ENCODE peak calls at places on chromosomes 1 and 21, in four cellular contexts. U, W, B and G are unnamed samples.

GRCh38 chr1:206713910-206714312 is 29.2 kb downstream of the MAPKAPK2 start:
- DNase-seq in U (no peak), W (no peak), B (no peak), G (no peak)

GRCh38 chr1:204130178-204130577 is 21.7 kb downstream of the ETNK2 start:
- DNase-seq in U (no peak), W (peak), B (no peak), G (no peak)

GRCh38 chr21:37700641-37701202 is 215.5 kb downstream of the KCNJ6 start:
- DNase-seq in U (peak), W (peak), B (no peak), G (peak)

GRCh38 chr1:9069324-9070100 is at the start of gene SLC2A5:
- DNase-seq in U (no peak), W (no peak), B (no peak), G (no peak)

GRCh38 chr1:88175631-88176226 is 508.3 kb upstream of the PKN2 start:
- DNase-seq in U (no peak), W (no peak), B (no peak), G (no peak)

GRCh38 chr21:45984584-45985095 is 3.1 kb downstream of the COL6A1 start:
- DNase-seq in U (no peak), W (no peak), B (no peak), G (no peak)

GRCh38 chr1:10161541-10162290 is 48.7 kb upstream of the KIF1B start:
- DNase-seq in U (no peak), W (no peak), B (no peak), G (no peak)

GRCh38 chr1:164772635-164773034 is 213.7 kb downstream of the PBX1 start:
- DNase-seq in U (peak), W (no peak), B (peak), G (peak)

GRCh38 chr1:161001537-161001936 is 19.4 kb downstream of the F11R start:
- DNase-seq in U (no peak), W (no peak), B (no peak), G (peak)

GRCh38 chr1:26848947-26849774 is 13.8 kb upstream of the SFN start:
- DNase-seq in U (no peak), W (no peak), B (peak), G (no peak)

GRCh38 chr1:196910208-196910607 is 22.4 kb downstream of the CFHR4 start:
- DNase-seq in U (no peak), W (no peak), B (no peak), G (no peak)

GRCh38 chr1:226738421-226738994 is 574 bp downstream of the ITPKB start:
- DNase-seq in U (peak), W (peak), B (no peak), G (no peak)

GRCh38 chr1:29444081-29444715 is 207.9 kb downstream of the PTPRU start:
- DNase-seq in U (no peak), W (no peak), B (no peak), G (no peak)

GRCh38 chr21:45202344-45202743 is 85.4 kb downstream of the POFUT2 start:
- DNase-seq in U (no peak), W (no peak), B (no peak), G (no peak)

GRCh38 chr21:35252831-35253230 is 203.7 kb upstream of the RUNX1 start:
- DNase-seq in U (no peak), W (no peak), B (no peak), G (no peak)

GRCh38 chr21:27536319-27536718 is 569.4 kb upstream of the ADAMTS5 start:
- DNase-seq in U (no peak), W (no peak), B (no peak), G (no peak)

GRCh38 chr1:20198918-20199317 is 12.6 kb upstream of the PLA2G2C start:
- DNase-seq in U (no peak), W (no peak), B (no peak), G (no peak)

GRCh38 chr1:243434594-243434993 is 178.8 kb downstream of the SDCCAG8 start:
- DNase-seq in U (no peak), W (no peak), B (no peak), G (no peak)

GRCh38 chr21:37712204-37712934 is 203.9 kb downstream of the KCNJ6 start:
- DNase-seq in U (peak), W (peak), B (no peak), G (peak)

GRCh38 chr1:208449951-208450350 is 205.8 kb upstream of the PLXNA2 start:
- DNase-seq in U (no peak), W (peak), B (no peak), G (no peak)

GRCh38 chr1:92949937-92950817 is 11.1 kb downstream of the DIPK1A start:
- DNase-seq in U (peak), W (no peak), B (no peak), G (no peak)

GRCh38 chr1:246947255-246947654 is 15.5 kb upstream of the AHCTF1 start:
- DNase-seq in U (no peak), W (no peak), B (no peak), G (no peak)

GRCh38 chr1:62321438-62321837 is 2.2 kb upstream of the KANK4 start:
- DNase-seq in U (peak), W (no peak), B (peak), G (no peak)

GRCh38 chr1:241610056-241610815 is 29.9 kb downstream of the CHML start:
- DNase-seq in U (no peak), W (peak), B (no peak), G (peak)

GRCh38 chr1:178470411-178470960 is 26.3 kb downstream of the CLEC20A start:
- DNase-seq in U (no peak), W (peak), B (no peak), G (no peak)

GRCh38 chr21:40753756-40754155 is 93.2 kb downstream of the DSCAM start:
- DNase-seq in U (no peak), W (no peak), B (no peak), G (no peak)

GRCh38 chr1:25232866-25233784 is 823 bp upstream of the SYF2 start:
- DNase-seq in U (no peak), W (peak), B (peak), G (peak)

GRCh38 chr1:210850556-210850955 is 283.4 kb downstream of the KCNH1 start:
- DNase-seq in U (no peak), W (no peak), B (no peak), G (no peak)

GRCh38 chr1:11169202-11169601 is 20.0 kb upstream of the ANGPTL7 start:
- DNase-seq in U (no peak), W (no peak), B (no peak), G (no peak)

GRCh38 chr1:45272943-45273342 is 53.8 kb upstream of the HPDL start:
- DNase-seq in U (peak), W (no peak), B (no peak), G (no peak)

GRCh38 chr1:61079898-61080336 is 2.4 kb upstream of the NFIA start:
- DNase-seq in U (no peak), W (peak), B (peak), G (peak)

GRCh38 chr1:232669981-232670763 is 40.2 kb upstream of the SIPA1L2 start:
- DNase-seq in U (peak), W (no peak), B (no peak), G (peak)

GRCh38 chr1:240401721-240402120 is 210.2 kb downstream of the GREM2 start:
- DNase-seq in U (no peak), W (no peak), B (no peak), G (no peak)

GRCh38 chr1:56799605-56800398 is 19.4 kb downstream of the FYB2 start:
- DNase-seq in U (peak), W (no peak), B (no peak), G (no peak)

GRCh38 chr1:110607663-110608230 is 1.6 kb upstream of the KCNA2 start:
- DNase-seq in U (no peak), W (no peak), B (peak), G (no peak)

GRCh38 chr21:25496825-25497482 is 110.3 kb downstream of the MRPL39 start:
- DNase-seq in U (peak), W (no peak), B (no peak), G (no peak)

GRCh38 chr1:208065862-208066261 is 154.9 kb upstream of the CD34 start:
- DNase-seq in U (no peak), W (no peak), B (no peak), G (no peak)

GRCh38 chr1:50989694-50990093 is 19.6 kb downstream of the CDKN2C start:
- DNase-seq in U (no peak), W (no peak), B (no peak), G (no peak)